ENCODE peak calls at places on chromosomes 16 and 17, in nine cellular contexts. E, D, Q, L, I, T, Y, S and P are unnamed samples.

GRCh38 chr17:75011788-75012319 is 616 bp upstream of the MRPL58 start:
- DNase-seq in Q (peak; percentile 74), E (no peak), D (peak; percentile 67), S (peak; percentile 44), Y (peak; percentile 72), T (peak; percentile 45), I (peak; percentile 76), L (no peak), P (peak; percentile 60)

GRCh38 chr17:80817861-80818260 is 173.8 kb upstream of the CHMP6 start:
- DNase-seq in L (no peak), Q (no peak), D (peak; percentile 45), Y (peak; percentile 45), I (no peak), S (peak; percentile 33), T (no peak), E (no peak), P (no peak)

GRCh38 chr16:19710991-19711545 is 7.0 kb downstream of the KNOP1 start:
- DNase-seq in L (no peak), Q (no peak), E (no peak), D (no peak), T (no peak), I (no peak), S (no peak), Y (no peak), P (no peak)

GRCh38 chr16:15482748-15483118 is 48.3 kb downstream of the BMERB1 start:
- DNase-seq in S (no peak), E (no peak), D (no peak), L (no peak), I (no peak), Q (no peak), T (no peak), Y (no peak), P (no peak)

GRCh38 chr16:9901-10665 is 43.3 kb downstream of the POLR3K start:
- DNase-seq in Y (no peak), T (no peak), I (no peak), Q (no peak), L (no peak), E (no peak), D (no peak), S (no peak), P (no peak)

GRCh38 chr17:82120148-82120547 is 22.1 kb upstream of the FASN start:
- DNase-seq in L (no peak), D (peak; percentile 73), I (no peak), Y (peak; percentile 56), Q (no peak), T (no peak), E (no peak), S (peak; percentile 59), P (no peak)

GRCh38 chr16:26795184-26795583 is 271.5 kb upstream of the C16orf82 start:
- DNase-seq in E (no peak), I (no peak), Y (no peak), S (no peak), L (no peak), D (no peak), Q (no peak), T (no peak), P (peak; percentile 3)

GRCh38 chr16:88804552-88805339 is 1.2 kb downstream of the CDT1 start:
- DNase-seq in I (no peak), D (no peak), S (no peak), L (no peak), Y (no peak), E (no peak), T (no peak), Q (no peak), P (no peak)